ENCODE peak calls at places on chromosomes 2 and 18, in eight cellular contexts. One of them, this sample, is unnamed.

GRCh38 chr2:131038258-131039100 is 54.8 kb downstream of the FAM168B start:
- DNase-seq in amniotic epithelial cell: no peak
- DNase-seq in HT1080: no peak
- DNase-seq in activated CD4-positive, alpha-beta T cell treated with anti-CD3 and anti-CD28 coated beads for 48 hours: no peak
- DNase-seq in Calu3: no peak
- DNase-seq in substantia nigra: no peak
- DNase-seq in CD4-positive, CD25-positive, alpha-beta regulatory T cell: no peak
- DNase-seq in ACHN: no peak
- DNase-seq in this sample: no peak

GRCh38 chr2:234840336-234840735 is 111.5 kb upstream of the SH3BP4 start:
- DNase-seq in amniotic epithelial cell: peak
- DNase-seq in HT1080: peak
- DNase-seq in activated CD4-positive, alpha-beta T cell treated with anti-CD3 and anti-CD28 coated beads for 48 hours: no peak
- DNase-seq in Calu3: peak
- DNase-seq in substantia nigra: no peak
- DNase-seq in CD4-positive, CD25-positive, alpha-beta regulatory T cell: no peak
- DNase-seq in ACHN: peak
- DNase-seq in this sample: no peak

GRCh38 chr2:37585982-37586621 is 85.3 kb downstream of the CDC42EP3 start:
- DNase-seq in amniotic epithelial cell: peak
- DNase-seq in HT1080: peak
- DNase-seq in activated CD4-positive, alpha-beta T cell treated with anti-CD3 and anti-CD28 coated beads for 48 hours: peak
- DNase-seq in Calu3: no peak
- DNase-seq in substantia nigra: peak
- DNase-seq in CD4-positive, CD25-positive, alpha-beta regulatory T cell: peak
- DNase-seq in ACHN: peak
- DNase-seq in this sample: peak

GRCh38 chr2:15561574-15562344 is 625 bp upstream of the NBAS start:
- DNase-seq in amniotic epithelial cell: peak
- DNase-seq in HT1080: peak
- DNase-seq in activated CD4-positive, alpha-beta T cell treated with anti-CD3 and anti-CD28 coated beads for 48 hours: peak
- DNase-seq in Calu3: no peak
- DNase-seq in substantia nigra: peak
- DNase-seq in CD4-positive, CD25-positive, alpha-beta regulatory T cell: peak
- DNase-seq in ACHN: peak
- DNase-seq in this sample: peak

GRCh38 chr18:623760-624620 is 27.2 kb downstream of the CLUL1 start:
- DNase-seq in amniotic epithelial cell: peak
- DNase-seq in HT1080: peak
- DNase-seq in activated CD4-positive, alpha-beta T cell treated with anti-CD3 and anti-CD28 coated beads for 48 hours: peak
- DNase-seq in Calu3: peak
- DNase-seq in substantia nigra: peak
- DNase-seq in CD4-positive, CD25-positive, alpha-beta regulatory T cell: peak
- DNase-seq in ACHN: peak
- DNase-seq in this sample: peak

GRCh38 chr2:44793322-44793870 is 148.1 kb upstream of the SIX3 start:
- DNase-seq in amniotic epithelial cell: peak
- DNase-seq in HT1080: peak
- DNase-seq in activated CD4-positive, alpha-beta T cell treated with anti-CD3 and anti-CD28 coated beads for 48 hours: no peak
- DNase-seq in Calu3: peak
- DNase-seq in substantia nigra: no peak
- DNase-seq in CD4-positive, CD25-positive, alpha-beta regulatory T cell: peak
- DNase-seq in ACHN: peak
- DNase-seq in this sample: no peak

GRCh38 chr18:59232309-59233016 is 12.5 kb downstream of the GRP start:
- DNase-seq in amniotic epithelial cell: no peak
- DNase-seq in HT1080: no peak
- DNase-seq in activated CD4-positive, alpha-beta T cell treated with anti-CD3 and anti-CD28 coated beads for 48 hours: no peak
- DNase-seq in Calu3: no peak
- DNase-seq in substantia nigra: no peak
- DNase-seq in CD4-positive, CD25-positive, alpha-beta regulatory T cell: no peak
- DNase-seq in ACHN: no peak
- DNase-seq in this sample: no peak

GRCh38 chr2:148720501-148720998 is 76.0 kb downstream of the EPC2 start:
- DNase-seq in amniotic epithelial cell: no peak
- DNase-seq in HT1080: no peak
- DNase-seq in activated CD4-positive, alpha-beta T cell treated with anti-CD3 and anti-CD28 coated beads for 48 hours: peak
- DNase-seq in Calu3: no peak
- DNase-seq in substantia nigra: no peak
- DNase-seq in CD4-positive, CD25-positive, alpha-beta regulatory T cell: no peak
- DNase-seq in ACHN: no peak
- DNase-seq in this sample: no peak

GRCh38 chr2:8827729-8828128 is 9.7 kb downstream of the KIDINS220 start:
- DNase-seq in amniotic epithelial cell: no peak
- DNase-seq in HT1080: no peak
- DNase-seq in activated CD4-positive, alpha-beta T cell treated with anti-CD3 and anti-CD28 coated beads for 48 hours: no peak
- DNase-seq in Calu3: no peak
- DNase-seq in substantia nigra: no peak
- DNase-seq in CD4-positive, CD25-positive, alpha-beta regulatory T cell: no peak
- DNase-seq in ACHN: no peak
- DNase-seq in this sample: no peak

GRCh38 chr18:44882163-44882881 is 201.6 kb downstream of the SETBP1 start:
- DNase-seq in amniotic epithelial cell: no peak
- DNase-seq in HT1080: no peak
- DNase-seq in activated CD4-positive, alpha-beta T cell treated with anti-CD3 and anti-CD28 coated beads for 48 hours: no peak
- DNase-seq in Calu3: no peak
- DNase-seq in substantia nigra: no peak
- DNase-seq in CD4-positive, CD25-positive, alpha-beta regulatory T cell: no peak
- DNase-seq in ACHN: no peak
- DNase-seq in this sample: no peak

GRCh38 chr2:62152000-62152399 is 43.9 kb upstream of the B3GNT2 start:
- DNase-seq in amniotic epithelial cell: peak
- DNase-seq in HT1080: peak
- DNase-seq in activated CD4-positive, alpha-beta T cell treated with anti-CD3 and anti-CD28 coated beads for 48 hours: no peak
- DNase-seq in Calu3: peak
- DNase-seq in substantia nigra: no peak
- DNase-seq in CD4-positive, CD25-positive, alpha-beta regulatory T cell: no peak
- DNase-seq in ACHN: no peak
- DNase-seq in this sample: no peak

GRCh38 chr2:65396348-65397026 is 35.9 kb downstream of the SPRED2 start:
- DNase-seq in amniotic epithelial cell: peak
- DNase-seq in HT1080: no peak
- DNase-seq in activated CD4-positive, alpha-beta T cell treated with anti-CD3 and anti-CD28 coated beads for 48 hours: no peak
- DNase-seq in Calu3: no peak
- DNase-seq in substantia nigra: no peak
- DNase-seq in CD4-positive, CD25-positive, alpha-beta regulatory T cell: no peak
- DNase-seq in ACHN: no peak
- DNase-seq in this sample: no peak

GRCh38 chr2:43689999-43690398 is 13.8 kb upstream of the C1GALT1C1L start:
- DNase-seq in amniotic epithelial cell: no peak
- DNase-seq in HT1080: no peak
- DNase-seq in activated CD4-positive, alpha-beta T cell treated with anti-CD3 and anti-CD28 coated beads for 48 hours: no peak
- DNase-seq in Calu3: no peak
- DNase-seq in substantia nigra: no peak
- DNase-seq in CD4-positive, CD25-positive, alpha-beta regulatory T cell: no peak
- DNase-seq in ACHN: no peak
- DNase-seq in this sample: no peak

GRCh38 chr2:128640847-128641360 is 322.2 kb upstream of the HS6ST1 start:
- DNase-seq in amniotic epithelial cell: no peak
- DNase-seq in HT1080: no peak
- DNase-seq in activated CD4-positive, alpha-beta T cell treated with anti-CD3 and anti-CD28 coated beads for 48 hours: no peak
- DNase-seq in Calu3: no peak
- DNase-seq in substantia nigra: no peak
- DNase-seq in CD4-positive, CD25-positive, alpha-beta regulatory T cell: no peak
- DNase-seq in ACHN: no peak
- DNase-seq in this sample: no peak

GRCh38 chr18:73752546-73752945 is 395.1 kb downstream of the FBXO15 start:
- DNase-seq in amniotic epithelial cell: peak
- DNase-seq in HT1080: peak
- DNase-seq in activated CD4-positive, alpha-beta T cell treated with anti-CD3 and anti-CD28 coated beads for 48 hours: no peak
- DNase-seq in Calu3: peak
- DNase-seq in substantia nigra: no peak
- DNase-seq in CD4-positive, CD25-positive, alpha-beta regulatory T cell: no peak
- DNase-seq in ACHN: no peak
- DNase-seq in this sample: no peak

GRCh38 chr2:31886700-31887099 is 124.1 kb downstream of the MEMO1 start:
- DNase-seq in amniotic epithelial cell: peak
- DNase-seq in HT1080: no peak
- DNase-seq in activated CD4-positive, alpha-beta T cell treated with anti-CD3 and anti-CD28 coated beads for 48 hours: no peak
- DNase-seq in Calu3: peak
- DNase-seq in substantia nigra: no peak
- DNase-seq in CD4-positive, CD25-positive, alpha-beta regulatory T cell: peak
- DNase-seq in ACHN: peak
- DNase-seq in this sample: no peak

GRCh38 chr2:216551669-216552068 is 53.0 kb downstream of the RPL37A start:
- DNase-seq in amniotic epithelial cell: no peak
- DNase-seq in HT1080: no peak
- DNase-seq in activated CD4-positive, alpha-beta T cell treated with anti-CD3 and anti-CD28 coated beads for 48 hours: no peak
- DNase-seq in Calu3: no peak
- DNase-seq in substantia nigra: no peak
- DNase-seq in CD4-positive, CD25-positive, alpha-beta regulatory T cell: no peak
- DNase-seq in ACHN: no peak
- DNase-seq in this sample: no peak

GRCh38 chr18:56115072-56116038 is 523.0 kb downstream of the TXNL1 start:
- DNase-seq in amniotic epithelial cell: no peak
- DNase-seq in HT1080: peak
- DNase-seq in activated CD4-positive, alpha-beta T cell treated with anti-CD3 and anti-CD28 coated beads for 48 hours: no peak
- DNase-seq in Calu3: no peak
- DNase-seq in substantia nigra: no peak
- DNase-seq in CD4-positive, CD25-positive, alpha-beta regulatory T cell: no peak
- DNase-seq in ACHN: no peak
- DNase-seq in this sample: no peak

GRCh38 chr18:59141294-59142068 is 1.8 kb downstream of the SEC11C start:
- DNase-seq in amniotic epithelial cell: no peak
- DNase-seq in HT1080: no peak
- DNase-seq in activated CD4-positive, alpha-beta T cell treated with anti-CD3 and anti-CD28 coated beads for 48 hours: no peak
- DNase-seq in Calu3: peak
- DNase-seq in substantia nigra: peak
- DNase-seq in CD4-positive, CD25-positive, alpha-beta regulatory T cell: peak
- DNase-seq in ACHN: no peak
- DNase-seq in this sample: no peak

GRCh38 chr2:85162746-85163301 is 29.6 kb downstream of the TCF7L1 start:
- DNase-seq in amniotic epithelial cell: peak
- DNase-seq in HT1080: peak
- DNase-seq in activated CD4-positive, alpha-beta T cell treated with anti-CD3 and anti-CD28 coated beads for 48 hours: no peak
- DNase-seq in Calu3: no peak
- DNase-seq in substantia nigra: no peak
- DNase-seq in CD4-positive, CD25-positive, alpha-beta regulatory T cell: no peak
- DNase-seq in ACHN: no peak
- DNase-seq in this sample: no peak